ENCODE peak calls at places on chromosomes 13 and 19, in seven cellular contexts. Z is non-pigmented ciliary epithelial cell; F is tibial nerve; H is stimulated activated CD8-positive, alpha-beta memory T cell treated with anti-CD3 and anti-CD28 coated beads, Interleukin-7, amount 100 ng/mL, for 24 hours; P is HL-60; T is GM06990; B is activated naive CD8-positive, alpha-beta T cell treated with anti-CD3 and anti-CD28 coated beads, Interleukin-2, amount 50 U/mL, for 24 hours. D is an unnamed sample.
A peak's percentile ranks its signal among the peaks of the same experiment; 100 is the strongest.

GRCh38 chr13:37058801-37059135 is 720 bp downstream of the SUPT20H start:
- DNase-seq in P (no peak), F (no peak), Z (no peak), B (peak; percentile 18), T (no peak), H (no peak), D (peak; percentile 39)

GRCh38 chr19:16627194-16627927 is 643 bp downstream of the MED26 start:
- DNase-seq in F (no peak), H (no peak), Z (no peak), T (peak; percentile 39), P (no peak), B (peak; percentile 16), D (peak; percentile 19)

GRCh38 chr13:45783346-45784043 is 68.1 kb downstream of the SIAH3 start:
- DNase-seq in P (no peak), F (no peak), H (no peak), T (no peak), B (no peak), Z (no peak), D (no peak)

GRCh38 chr13:94712287-94712811 is at the start of gene SOX21:
- DNase-seq in T (peak; percentile 26), H (no peak), B (no peak), P (no peak), Z (no peak), F (no peak), D (peak; percentile 28)

GRCh38 chr13:51681037-51681678 is 96.9 kb downstream of the WDFY2 start:
- DNase-seq in T (no peak), B (no peak), Z (peak; percentile 62), H (no peak), P (no peak), F (no peak), D (no peak)

GRCh38 chr13:27131202-27131623 is 40.4 kb downstream of the USP12 start:
- DNase-seq in Z (no peak), F (no peak), B (peak; percentile 67), H (peak; percentile 35), P (no peak), T (peak; percentile 90), D (peak; percentile 82)

GRCh38 chr13:59960683-59961082 is 203.0 kb downstream of the DIAPH3 start:
- DNase-seq in H (no peak), Z (no peak), F (no peak), P (no peak), T (no peak), B (no peak), D (no peak)

GRCh38 chr13:32228330-32229041 is 86.7 kb downstream of the ZAR1L start:
- DNase-seq in T (no peak), B (no peak), P (no peak), H (no peak), Z (peak; percentile 86), F (no peak), D (peak; percentile 16)

GRCh38 chr19:55344444-55344843 is 4.8 kb downstream of the KMT5C start:
- DNase-seq in H (no peak), T (no peak), P (no peak), B (no peak), F (no peak), Z (no peak), D (no peak)

GRCh38 chr13:41059896-41060722 is 1.2 kb upstream of the WBP4 start:
- DNase-seq in T (peak; percentile 89), H (peak; percentile 70), Z (peak; percentile 59), P (peak; percentile 77), B (peak; percentile 86), F (peak; percentile 79), D (peak; percentile 86)

GRCh38 chr13:98517576-98518310 is 59.2 kb downstream of the STK24 start:
- DNase-seq in T (no peak), H (no peak), Z (no peak), B (no peak), F (no peak), P (no peak), D (peak; percentile 46)

GRCh38 chr19:42433503-42434260 is 6.5 kb upstream of the LIPE start:
- DNase-seq in T (peak; percentile 41), H (no peak), P (no peak), F (peak; percentile 90), Z (no peak), B (peak; percentile 73), D (peak; percentile 78)

GRCh38 chr13:44818428-44818827 is 170.8 kb downstream of the NUFIP1 start:
- DNase-seq in F (no peak), P (no peak), H (no peak), B (no peak), T (no peak), Z (no peak), D (no peak)

GRCh38 chr19:38692458-38693379 is 45.3 kb downstream of the ACTN4 start:
- DNase-seq in F (no peak), H (no peak), P (no peak), T (no peak), B (no peak), Z (no peak), D (no peak)

GRCh38 chr13:113853518-113854237 is 10.2 kb downstream of the GAS6 start:
- DNase-seq in Z (no peak), T (no peak), P (no peak), H (no peak), F (no peak), B (no peak), D (no peak)

GRCh38 chr13:36674337-36675212 is 755 bp downstream of the SERTM1 start:
- DNase-seq in B (no peak), P (no peak), F (no peak), Z (no peak), H (no peak), T (no peak), D (no peak)

GRCh38 chr19:41330946-41331678 is 21.1 kb downstream of the CCDC97 start:
- DNase-seq in F (no peak), B (no peak), Z (no peak), P (no peak), T (no peak), H (no peak), D (no peak)

GRCh38 chr19:35136231-35136630 is 1.4 kb upstream of the LGI4 start:
- DNase-seq in H (no peak), F (no peak), P (no peak), Z (no peak), B (no peak), T (no peak), D (no peak)

GRCh38 chr19:56596676-56597075 is 1.6 kb downstream of the ZNF71 start:
- DNase-seq in B (no peak), T (no peak), Z (no peak), F (no peak), H (no peak), P (no peak), D (no peak)

GRCh38 chr13:31129419-31129818 is 32.3 kb downstream of the HSPH1 start:
- DNase-seq in F (no peak), H (no peak), B (no peak), Z (no peak), T (no peak), P (no peak), D (no peak)

GRCh38 chr19:15216363-15216762 is 15.6 kb upstream of the NOTCH3 start:
- DNase-seq in F (no peak), P (no peak), Z (no peak), H (no peak), B (no peak), T (no peak), D (no peak)

GRCh38 chr13:49584771-49585182 is 581 bp downstream of the RCBTB1 start:
- DNase-seq in F (no peak), P (no peak), T (no peak), Z (no peak), B (no peak), H (no peak), D (no peak)

GRCh38 chr19:40786060-40787037 is 8.3 kb downstream of the RAB4B start:
- DNase-seq in F (no peak), T (no peak), Z (no peak), B (no peak), H (no peak), P (no peak), D (no peak)

GRCh38 chr19:18946918-18947317 is 5.9 kb upstream of the HOMER3 start:
- DNase-seq in Z (no peak), H (no peak), P (no peak), T (peak; percentile 51), F (no peak), B (no peak), D (no peak)

GRCh38 chr13:31044658-31045620 is 112.5 kb downstream of the TEX26 start:
- DNase-seq in Z (no peak), H (no peak), B (peak; percentile 46), T (no peak), P (no peak), F (no peak), D (peak; percentile 72)

GRCh38 chr19:10855879-10856522 is 7.8 kb downstream of the C19orf38 start:
- DNase-seq in H (no peak), F (no peak), B (no peak), P (no peak), Z (no peak), T (no peak), D (peak; percentile 55)

GRCh38 chr19:11964858-11965645 is at the start of gene ZNF763:
- DNase-seq in T (peak; percentile 84), H (peak; percentile 75), F (peak; percentile 98), B (peak; percentile 90), Z (peak; percentile 41), P (no peak), D (peak; percentile 93)

GRCh38 chr19:33447336-33448158 is 74.0 kb downstream of the CEBPG start:
- DNase-seq in P (peak; percentile 16), F (no peak), T (no peak), H (no peak), Z (no peak), B (no peak), D (no peak)

GRCh38 chr19:3798137-3798536 is 12.0 kb upstream of the MATK start:
- DNase-seq in P (no peak), H (no peak), T (no peak), B (peak; percentile 25), Z (no peak), F (no peak), D (no peak)

GRCh38 chr13:22738357-22738756 is 442.4 kb upstream of the SGCG start:
- DNase-seq in P (no peak), T (no peak), F (no peak), Z (no peak), B (no peak), H (no peak), D (no peak)

GRCh38 chr13:33228645-33229445 is 56.7 kb downstream of the STARD13 start:
- DNase-seq in B (no peak), H (no peak), F (no peak), Z (no peak), P (peak; percentile 8), T (no peak), D (no peak)

GRCh38 chr19:14475251-14476073 is at the start of gene PTGER1:
- DNase-seq in P (no peak), T (no peak), F (no peak), B (peak; percentile 61), Z (no peak), H (no peak), D (peak; percentile 68)

GRCh38 chr19:1172353-1173159 is 1.5 kb downstream of the SBNO2 start:
- DNase-seq in B (no peak), H (no peak), T (no peak), F (peak; percentile 61), P (no peak), Z (no peak), D (no peak)

GRCh38 chr13:22053053-22053452 is 382.2 kb downstream of the FGF9 start:
- DNase-seq in B (no peak), F (no peak), T (no peak), H (no peak), P (no peak), Z (no peak), D (no peak)